ENCODE peak calls at places on chromosomes 12 and 14, in eight cellular contexts. E is activated CD4-positive, alpha-beta memory T cell treated with anti-CD3 and anti-CD28 coated beads for 36 hours; J is cardiac fibroblast; N is frontal cortex; K is NCI-H774; P is COR-L47; U is T-helper 2 cell; L is type B pancreatic cell. B is an unnamed sample.

GRCh38 chr14:32648434-32648833 is 290.2 kb upstream of the NPAS3 start:
- DNase-seq in E (no peak), J (peak), N (no peak), K (no peak), P (no peak), U (no peak), L (no peak), B (no peak)

GRCh38 chr14:106436310-106436905 is 910.0 kb downstream of the TMEM121 start:
- DNase-seq in E (peak), J (no peak), N (no peak), K (peak), P (peak), U (peak), L (no peak), B (no peak)

GRCh38 chr12:45259732-45260480 is 44.0 kb downstream of the ANO6 start:
- DNase-seq in E (no peak), J (peak), N (no peak), K (no peak), P (no peak), U (peak), L (no peak), B (no peak)

GRCh38 chr12:663293-663871 is at the start of gene NINJ2:
- DNase-seq in E (peak), J (peak), N (peak), K (no peak), P (no peak), U (peak), L (no peak), B (no peak)

GRCh38 chr12:21656931-21657335 is 709 bp downstream of the LDHB start:
- DNase-seq in E (peak), J (peak), N (no peak), K (no peak), P (peak), U (peak), L (no peak), B (peak)

GRCh38 chr12:67426067-67426466 is 156.9 kb downstream of the CAND1 start:
- DNase-seq in E (no peak), J (peak), N (no peak), K (no peak), P (peak), U (no peak), L (no peak), B (no peak)

GRCh38 chr12:119446459-119446858 is 111.9 kb downstream of the CCDC60 start:
- DNase-seq in E (no peak), J (no peak), N (no peak), K (no peak), P (no peak), U (no peak), L (no peak), B (no peak)

GRCh38 chr14:23861666-23862065 is 91.9 kb upstream of the DHRS4 start:
- DNase-seq in E (no peak), J (peak), N (no peak), K (no peak), P (no peak), U (no peak), L (no peak), B (no peak)

GRCh38 chr14:72782182-72782508 is 111.8 kb downstream of the DPF3 start:
- DNase-seq in E (no peak), J (no peak), N (no peak), K (no peak), P (no peak), U (no peak), L (peak), B (no peak)

GRCh38 chr12:68327896-68328295 is 4.3 kb downstream of the MDM1 start:
- DNase-seq in E (no peak), J (no peak), N (no peak), K (no peak), P (no peak), U (no peak), L (no peak), B (no peak)

GRCh38 chr14:69873877-69874780 is 5.1 kb upstream of the SMOC1 start:
- DNase-seq in E (no peak), J (peak), N (no peak), K (no peak), P (no peak), U (no peak), L (no peak), B (no peak)

GRCh38 chr14:83419420-83419819 is 1885.8 kb upstream of the SEL1L start:
- DNase-seq in E (no peak), J (no peak), N (no peak), K (peak), P (no peak), U (no peak), L (no peak), B (no peak)

GRCh38 chr12:101407054-101407437 is 526 bp downstream of the ARL1 start:
- DNase-seq in E (peak), J (no peak), N (no peak), K (no peak), P (no peak), U (peak), L (no peak), B (peak)

GRCh38 chr12:63319936-63320633 is 169.1 kb upstream of the AVPR1A start:
- DNase-seq in E (no peak), J (no peak), N (no peak), K (no peak), P (no peak), U (no peak), L (no peak), B (no peak)

GRCh38 chr12:6891637-6892036 is 13.0 kb upstream of the LRRC23 start:
- DNase-seq in E (peak), J (no peak), N (no peak), K (no peak), P (no peak), U (no peak), L (no peak), B (no peak)

GRCh38 chr12:31019561-31020308 is 53.9 kb upstream of the DDX11 start:
- DNase-seq in E (peak), J (no peak), N (no peak), K (no peak), P (no peak), U (no peak), L (peak), B (no peak)

GRCh38 chr14:69715725-69716482 is 51.0 kb upstream of the SRSF5 start:
- DNase-seq in E (no peak), J (peak), N (peak), K (peak), P (peak), U (no peak), L (no peak), B (no peak)

GRCh38 chr12:117010693-117011451 is 88.3 kb downstream of the TESC start:
- DNase-seq in E (no peak), J (peak), N (no peak), K (no peak), P (no peak), U (no peak), L (no peak), B (no peak)

GRCh38 chr12:84124211-84124610 is 788.4 kb downstream of the SLC6A15 start:
- DNase-seq in E (no peak), J (no peak), N (no peak), K (no peak), P (no peak), U (no peak), L (no peak), B (no peak)

GRCh38 chr14:80084196-80084595 is 127.1 kb downstream of the DIO2 start:
- DNase-seq in E (no peak), J (no peak), N (no peak), K (no peak), P (no peak), U (no peak), L (no peak), B (no peak)

GRCh38 chr12:85191-85666 is 18.7 kb downstream of the IQSEC3 start:
- DNase-seq in E (no peak), J (no peak), N (no peak), K (no peak), P (peak), U (no peak), L (no peak), B (no peak)

GRCh38 chr14:60183724-60184596 is 18.8 kb upstream of the DHRS7 start:
- DNase-seq in E (no peak), J (peak), N (no peak), K (peak), P (peak), U (peak), L (no peak), B (peak)

GRCh38 chr14:78005325-78005724 is 164.8 kb upstream of the NRXN3 start:
- DNase-seq in E (no peak), J (peak), N (no peak), K (peak), P (no peak), U (peak), L (no peak), B (no peak)

GRCh38 chr14:82180057-82180620 is 646.5 kb upstream of the SEL1L start:
- DNase-seq in E (no peak), J (no peak), N (no peak), K (no peak), P (no peak), U (no peak), L (no peak), B (no peak)

GRCh38 chr14:102944448-102945330 is 22.2 kb downstream of the AMN start:
- DNase-seq in E (no peak), J (no peak), N (no peak), K (no peak), P (no peak), U (no peak), L (no peak), B (no peak)

GRCh38 chr12:78684419-78684818 is 180.2 kb upstream of the SYT1 start:
- DNase-seq in E (no peak), J (no peak), N (no peak), K (no peak), P (no peak), U (no peak), L (no peak), B (no peak)

GRCh38 chr14:59630281-59630963 is 53.8 kb upstream of the CCDC175 start:
- DNase-seq in E (no peak), J (peak), N (peak), K (peak), P (peak), U (peak), L (no peak), B (no peak)

GRCh38 chr12:63915105-63915830 is 70.8 kb downstream of the SRGAP1 start:
- DNase-seq in E (no peak), J (peak), N (no peak), K (peak), P (no peak), U (no peak), L (no peak), B (no peak)

B was measured in amniotic stem cell.